ENCODE peak calls at places on chromosomes 13 and 19, in six cellular contexts. Y is AG10803, B is A549, W is upper lobe of right lung, P is cardiac fibroblast, V is lower leg skin. O is an unnamed sample.

GRCh38 chr19:50518091-50519005 is 4.6 kb upstream of the ASPDH start:
- DNase-seq in V (no peak), B (peak), P (no peak), Y (no peak), W (no peak), O (no peak)

GRCh38 chr13:43473437-43473836 is 313.3 kb downstream of the ENOX1 start:
- DNase-seq in Y (no peak), V (no peak), W (no peak), B (no peak), P (peak), O (peak)

GRCh38 chr19:51127755-51128154 is 3.0 kb downstream of the SIGLEC9 start:
- DNase-seq in Y (peak), W (peak), V (no peak), B (no peak), P (peak), O (peak)

GRCh38 chr19:34256835-34257558 is 2.6 kb downstream of the GARRE1 start:
- DNase-seq in Y (peak), W (no peak), B (no peak), P (no peak), V (peak), O (no peak)

GRCh38 chr19:18419699-18420460 is 682 bp downstream of the SSBP4 start:
- DNase-seq in V (no peak), P (no peak), B (no peak), Y (no peak), W (peak), O (no peak)

GRCh38 chr19:45765365-45766292 is 3.4 kb downstream of the SIX5 start:
- DNase-seq in W (no peak), Y (no peak), B (no peak), P (no peak), V (peak), O (no peak)

GRCh38 chr19:29409121-29409862 is 116.5 kb upstream of the VSTM2B start:
- DNase-seq in W (no peak), V (no peak), Y (no peak), B (no peak), P (no peak), O (no peak)

GRCh38 chr19:13366529-13367143 is 139.6 kb downstream of the CACNA1A start:
- DNase-seq in B (peak), W (no peak), V (no peak), Y (peak), P (peak), O (peak)

GRCh38 chr13:42284068-42284467 is 12.1 kb downstream of the AKAP11 start:
- DNase-seq in P (no peak), V (no peak), B (no peak), Y (no peak), W (no peak), O (no peak)

GRCh38 chr19:28468701-28469459 is 744.1 kb downstream of the UQCRFS1 start:
- DNase-seq in B (no peak), V (no peak), W (no peak), P (peak), Y (peak), O (no peak)

GRCh38 chr13:43848250-43848649 is 31.3 kb downstream of the CCDC122 start:
- DNase-seq in Y (peak), B (peak), V (no peak), P (peak), W (no peak), O (peak)

GRCh38 chr19:49150106-49150943 is 4.9 kb downstream of the HRC start:
- DNase-seq in Y (peak), P (peak), W (peak), V (peak), B (peak), O (peak)

GRCh38 chr19:38850976-38851621 is 1.3 kb upstream of the HNRNPL start:
- DNase-seq in B (no peak), V (peak), P (no peak), W (peak), Y (no peak), O (peak)

GRCh38 chr13:51208707-51209106 is 13.5 kb upstream of the FAM124A start:
- DNase-seq in Y (no peak), W (no peak), P (no peak), V (no peak), B (no peak), O (no peak)

GRCh38 chr19:14023404-14024235 is 4.3 kb upstream of the RLN3 start:
- DNase-seq in P (peak), Y (peak), V (no peak), W (peak), B (peak), O (peak)

GRCh38 chr13:106533101-106533939 is 2.1 kb downstream of the EFNB2 start:
- DNase-seq in B (peak), W (peak), P (peak), V (peak), Y (peak), O (peak)

GRCh38 chr19:12272386-12272785 is 22.3 kb downstream of the ZNF44 start:
- DNase-seq in V (no peak), B (no peak), W (no peak), Y (no peak), P (no peak), O (no peak)

GRCh38 chr19:48842744-48843162 is 6.5 kb upstream of the HSD17B14 start:
- DNase-seq in V (no peak), B (peak), P (peak), W (no peak), Y (peak), O (peak)

GRCh38 chr19:37869766-37870340 is 36.5 kb downstream of the WDR87 start:
- DNase-seq in V (no peak), P (no peak), W (no peak), Y (no peak), B (no peak), O (no peak)

GRCh38 chr19:16584825-16585801 is 12.9 kb upstream of the SLC35E1 start:
- DNase-seq in W (no peak), P (no peak), Y (no peak), V (no peak), B (no peak), O (no peak)

GRCh38 chr19:19860756-19861390 is 4.8 kb upstream of the ZNF253 start:
- DNase-seq in Y (no peak), B (no peak), P (no peak), V (no peak), W (no peak), O (no peak)

GRCh38 chr13:67421475-67421874 is 191.3 kb upstream of the PCDH9 start:
- DNase-seq in W (no peak), P (no peak), V (no peak), B (no peak), Y (no peak), O (no peak)

GRCh38 chr13:67410645-67411044 is 180.5 kb upstream of the PCDH9 start:
- DNase-seq in Y (no peak), B (no peak), W (no peak), V (no peak), P (no peak), O (no peak)

GRCh38 chr13:67416047-67416925 is 186.2 kb upstream of the PCDH9 start:
- DNase-seq in P (peak), B (peak), Y (peak), V (no peak), W (peak), O (peak)
- TF ChIP-seq CTCF in P (peak), B (peak), Y (peak), V (no peak), W (peak), O (peak)

GRCh38 chr19:44332145-44332544 is 24.3 kb downstream of the ZNF112 start:
- DNase-seq in B (no peak), P (no peak), Y (no peak), W (no peak), V (no peak), O (no peak)
- H3K4me3 ChIP-seq in B (no peak), P (no peak), Y (no peak), W (no peak), V (no peak), O (no peak)

GRCh38 chr19:1811942-1812425 is at the start of gene ATP8B3:
- DNase-seq in V (no peak), Y (no peak), P (no peak), B (no peak), W (no peak), O (no peak)
- TF ChIP-seq CTCF in V (no peak), Y (no peak), P (no peak), B (no peak), W (peak), O (peak)

DNA sequence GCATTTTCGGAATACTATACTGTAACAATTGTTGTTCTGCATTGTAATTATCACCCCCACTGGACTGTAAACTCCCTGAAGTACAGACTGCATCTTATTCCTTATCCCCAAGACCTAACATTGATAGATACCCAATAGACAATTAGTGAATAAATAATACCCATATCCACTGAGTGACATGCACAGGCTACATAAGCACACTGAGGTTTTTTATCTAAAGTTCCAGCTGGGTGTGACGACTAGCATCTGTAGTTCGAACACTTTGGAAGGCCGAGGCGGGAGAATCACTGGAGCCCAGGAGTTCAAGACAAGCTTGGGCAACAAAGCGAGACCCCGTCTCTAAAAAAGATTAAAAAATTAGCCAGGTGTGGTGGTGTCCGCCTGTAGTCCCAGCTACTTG is 2.5 kb downstream of the KPNA3 start:
- DNase-seq in V (no peak), P (no peak), W (no peak), B (no peak), Y (no peak), O (no peak)
- H3K4me3 ChIP-seq in V (no peak), P (no peak), W (no peak), B (no peak), Y (no peak), O (no peak)

GRCh38 chr13:29564828-29565227 is 30.7 kb downstream of the SLC7A1 start:
- DNase-seq in V (no peak), P (no peak), B (no peak), W (no peak), Y (no peak), O (no peak)
- TF ChIP-seq CTCF in V (no peak), P (no peak), B (no peak), W (no peak), Y (no peak), O (peak)

DNA sequence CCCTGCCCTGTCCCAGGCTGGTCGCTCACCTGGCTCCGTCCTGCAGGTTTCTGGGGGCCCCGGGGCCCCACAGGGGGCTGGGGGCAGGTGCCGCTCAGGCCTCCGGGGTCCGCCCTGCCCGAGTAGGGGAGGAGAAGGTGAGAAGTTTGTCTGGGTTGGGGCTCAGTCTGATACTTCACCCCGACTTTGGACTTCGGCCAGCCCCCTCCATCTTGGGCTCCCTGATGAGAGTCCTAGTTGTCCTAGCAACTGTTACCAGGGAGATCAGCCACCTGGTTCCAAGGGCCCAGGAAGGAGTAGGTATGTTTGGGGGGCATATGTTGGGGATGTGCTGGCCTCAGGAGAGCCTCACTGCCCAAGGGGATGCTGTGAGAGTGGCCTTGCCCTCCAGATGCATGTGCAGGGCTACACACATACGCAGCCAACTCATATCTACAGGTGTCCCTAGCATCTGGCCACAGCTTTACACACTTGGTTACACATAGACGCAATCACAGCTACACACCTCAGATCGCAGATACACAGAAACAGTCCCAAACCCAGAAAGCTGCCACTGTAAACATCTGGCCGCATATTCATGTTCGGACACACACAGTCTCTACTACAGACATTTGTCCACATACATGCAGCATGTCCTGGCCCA is 3.4 kb downstream of the NUMBL start:
- DNase-seq in W (no peak), B (peak), V (no peak), Y (no peak), P (no peak), O (no peak)
- H3K4me3 ChIP-seq in W (no peak), B (no peak), V (no peak), Y (no peak), P (no peak), O (peak)

DNA sequence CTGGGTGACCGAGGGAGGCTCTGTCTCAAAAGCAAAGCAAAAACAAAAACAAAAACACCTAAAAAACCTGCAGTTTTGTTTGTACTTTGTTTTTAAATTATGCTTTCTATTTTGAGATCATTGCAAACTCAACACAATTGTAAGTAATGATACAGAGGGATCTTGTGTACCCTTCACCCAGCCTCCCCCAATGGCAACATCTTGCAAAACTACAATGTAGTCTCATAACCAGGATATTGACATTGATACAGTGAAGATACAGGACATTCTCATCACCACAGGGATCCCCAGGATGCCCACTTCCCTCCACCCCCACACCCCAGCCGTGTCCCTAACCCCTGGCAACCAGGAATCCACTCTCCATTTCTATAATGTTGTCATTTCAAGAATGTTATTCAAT is 10.4 kb upstream of the C5AR2 start:
- DNase-seq in W (no peak), Y (no peak), P (no peak), V (no peak), B (no peak), O (no peak)
- TF ChIP-seq CTCF in W (no peak), Y (no peak), P (no peak), V (no peak), B (no peak), O (no peak)

GRCh38 chr19:6571167-6571566 is 19.8 kb downstream of the CD70 start:
- DNase-seq in Y (no peak), W (no peak), B (no peak), P (no peak), V (no peak), O (no peak)
- H3K4me3 ChIP-seq in Y (no peak), W (no peak), B (no peak), P (no peak), V (no peak), O (no peak)

GRCh38 chr19:32318884-32319520 is 26.4 kb upstream of the ZNF507 start:
- DNase-seq in B (peak), P (peak), W (no peak), Y (no peak), V (no peak), O (no peak)
- TF ChIP-seq CTCF in B (peak), P (no peak), W (peak), Y (peak), V (no peak), O (no peak)